ENCODE peak calls at places on chromosomes 16 and 17, in four cellular contexts. One of them, this sample, is unnamed. For H3K27me3, the result is how much of the 10 kb centered on the place peaks cover.

GRCh38 chr16:1777375-1778199 is 4.7 kb upstream of the MRPS34 start:
- DNase-seq in body of pancreas: no peak
- DNase-seq in stomach: no peak
- DNase-seq in testis: no peak
- DNase-seq in this sample: no peak

GRCh38 chr17:30323895-30324319 is 9.9 kb downstream of the TMIGD1 start:
- DNase-seq in body of pancreas: peak
- DNase-seq in stomach: peak
- DNase-seq in testis: peak
- DNase-seq in this sample: no peak

GRCh38 chr17:68910256-68910705 is 44.9 kb downstream of the ABCA8 start:
- DNase-seq in body of pancreas: peak
- DNase-seq in stomach: no peak
- DNase-seq in testis: peak
- DNase-seq in this sample: no peak

GRCh38 chr17:14792751-14793150 is 472.4 kb downstream of the PMP22 start:
- DNase-seq in body of pancreas: peak
- DNase-seq in stomach: no peak
- DNase-seq in testis: no peak
- DNase-seq in this sample: no peak

GRCh38 chr16:75559564-75560372 is 3.7 kb upstream of the TMEM231 start:
- DNase-seq in body of pancreas: no peak
- DNase-seq in stomach: no peak
- DNase-seq in testis: peak
- DNase-seq in this sample: no peak

GRCh38 chr16:16982614-16983013 is 488.1 kb downstream of the XYLT1 start:
- DNase-seq in body of pancreas: no peak
- DNase-seq in stomach: no peak
- DNase-seq in testis: no peak
- DNase-seq in this sample: no peak

GRCh38 chr16:20336955-20337354 is 9.6 kb upstream of the GP2 start:
- DNase-seq in body of pancreas: peak
- DNase-seq in stomach: no peak
- DNase-seq in testis: no peak
- DNase-seq in this sample: no peak

GRCh38 chr17:63203652-63204051 is 237.6 kb downstream of the TANC2 start:
- DNase-seq in body of pancreas: no peak
- DNase-seq in stomach: no peak
- DNase-seq in testis: no peak
- DNase-seq in this sample: no peak

GRCh38 chr16:11354733-11355574 is 9.7 kb downstream of the RMI2 start:
- DNase-seq in body of pancreas: no peak
- DNase-seq in stomach: no peak
- DNase-seq in testis: peak
- DNase-seq in this sample: peak

GRCh38 chr17:79155701-79156100 is 81.1 kb downstream of the ENGASE start:
- DNase-seq in body of pancreas: no peak
- DNase-seq in stomach: no peak
- DNase-seq in testis: no peak
- DNase-seq in this sample: no peak

GRCh38 chr17:1937461-1937860 is 87.7 kb downstream of the RTN4RL1 start:
- DNase-seq in body of pancreas: no peak
- DNase-seq in stomach: no peak
- DNase-seq in testis: no peak
- DNase-seq in this sample: no peak

GRCh38 chr16:19167710-19168172 is 299 bp upstream of the SYT17 start:
- DNase-seq in body of pancreas: peak
- DNase-seq in stomach: peak
- DNase-seq in testis: peak
- DNase-seq in this sample: no peak

GRCh38 chr17:71964559-71964958 is 156.3 kb upstream of the SOX9 start:
- DNase-seq in body of pancreas: no peak
- DNase-seq in stomach: no peak
- DNase-seq in testis: peak
- DNase-seq in this sample: no peak

GRCh38 chr16:73033271-73033998 is 14.5 kb downstream of the ZFHX3 start:
- DNase-seq in body of pancreas: no peak
- DNase-seq in stomach: no peak
- DNase-seq in testis: no peak
- DNase-seq in this sample: no peak

GRCh38 chr17:81733507-81734404 is 21.7 kb downstream of the SLC25A10 start:
- DNase-seq in body of pancreas: peak
- DNase-seq in stomach: peak
- DNase-seq in testis: peak
- DNase-seq in this sample: no peak

GRCh38 chr17:81365601-81366585 is 29.4 kb upstream of the BAHCC1 start:
- DNase-seq in body of pancreas: peak
- DNase-seq in stomach: peak
- DNase-seq in testis: no peak
- DNase-seq in this sample: no peak

GRCh38 chr16:83200005-83200779 is 573.4 kb downstream of the CDH13 start:
- DNase-seq in body of pancreas: peak
- DNase-seq in stomach: no peak
- DNase-seq in testis: peak
- DNase-seq in this sample: no peak

GRCh38 chr16:82735696-82736095 is 108.9 kb downstream of the CDH13 start:
- DNase-seq in body of pancreas: no peak
- DNase-seq in stomach: no peak
- DNase-seq in testis: no peak
- DNase-seq in this sample: no peak

GRCh38 chr17:50026046-50026675 is 29.7 kb upstream of the ITGA3 start:
- DNase-seq in body of pancreas: no peak
- DNase-seq in stomach: no peak
- DNase-seq in testis: no peak
- DNase-seq in this sample: no peak

GRCh38 chr17:59706900-59707181 is 389 bp downstream of the PTRH2 start:
- DNase-seq in body of pancreas: no peak
- DNase-seq in stomach: no peak
- DNase-seq in testis: no peak
- DNase-seq in this sample: no peak

GRCh38 chr16:860891-861290 is 60.4 kb upstream of the GNG13 start:
- DNase-seq in body of pancreas: no peak
- DNase-seq in stomach: no peak
- DNase-seq in testis: no peak
- DNase-seq in this sample: no peak

GRCh38 chr17:13626703-13627102 is 25.0 kb upstream of the HS3ST3A1 start:
- DNase-seq in body of pancreas: no peak
- DNase-seq in stomach: no peak
- DNase-seq in testis: no peak
- DNase-seq in this sample: peak

GRCh38 chr17:60410001-60410400 is 12.3 kb upstream of the CHCT1 start:
- DNase-seq in body of pancreas: no peak
- DNase-seq in stomach: no peak
- DNase-seq in testis: no peak
- DNase-seq in this sample: no peak

GRCh38 chr16:12583237-12583897 is 220.3 kb downstream of the CPPED1 start:
- DNase-seq in body of pancreas: no peak
- DNase-seq in stomach: no peak
- DNase-seq in testis: no peak
- DNase-seq in this sample: no peak

GRCh38 chr17:2912754-2913153 is 116.5 kb downstream of the RAP1GAP2 start:
- DNase-seq in body of pancreas: no peak
- DNase-seq in stomach: no peak
- DNase-seq in testis: no peak
- DNase-seq in this sample: no peak

GRCh38 chr16:64679976-64680375 is 441.9 kb downstream of the CDH11 start:
- DNase-seq in body of pancreas: no peak
- DNase-seq in stomach: no peak
- DNase-seq in testis: no peak
- DNase-seq in this sample: no peak

GRCh38 chr17:19546289-19547065 is 12.8 kb downstream of the SLC47A1 start:
- DNase-seq in body of pancreas: peak
- DNase-seq in stomach: peak
- DNase-seq in testis: peak
- DNase-seq in this sample: no peak

GRCh38 chr16:67302882-67303434 is 23.6 kb downstream of the KCTD19 start:
- DNase-seq in body of pancreas: no peak
- DNase-seq in stomach: no peak
- DNase-seq in testis: no peak
- DNase-seq in this sample: no peak

GRCh38 chr17:72751746-72752145 is 340.7 kb downstream of the SLC39A11 start:
- DNase-seq in body of pancreas: no peak
- DNase-seq in stomach: no peak
- DNase-seq in testis: no peak
- DNase-seq in this sample: no peak

GRCh38 chr17:7216242-7217112 is 3.2 kb downstream of the DLG4 start:
- DNase-seq in body of pancreas: no peak
- DNase-seq in stomach: no peak
- DNase-seq in testis: no peak
- DNase-seq in this sample: no peak

GRCh38 chr16:12845282-12845681 is 41.6 kb upstream of the CPPED1 start:
- DNase-seq in body of pancreas: no peak
- DNase-seq in stomach: no peak
- DNase-seq in testis: no peak
- DNase-seq in this sample: no peak

GRCh38 chr16:17343028-17343427 is 127.7 kb downstream of the XYLT1 start:
- DNase-seq in body of pancreas: no peak
- DNase-seq in stomach: no peak
- DNase-seq in testis: no peak
- DNase-seq in this sample: no peak

GRCh38 chr17:38334480-38335364 is 9.0 kb downstream of the GPR179 start:
- DNase-seq in body of pancreas: no peak
- DNase-seq in stomach: no peak
- DNase-seq in testis: no peak
- DNase-seq in this sample: no peak

GRCh38 chr16:2966043-2966802 is 2.1 kb downstream of the KREMEN2 start:
- DNase-seq in body of pancreas: no peak
- DNase-seq in stomach: no peak
- DNase-seq in testis: no peak
- DNase-seq in this sample: no peak

GRCh38 chr16:2963074-2963610 is 933 bp upstream of the KREMEN2 start:
- DNase-seq in body of pancreas: peak
- DNase-seq in stomach: no peak
- DNase-seq in testis: no peak
- DNase-seq in this sample: no peak

GRCh38 chr16:2962334-2963073 is 1.6 kb upstream of the KREMEN2 start:
- DNase-seq in body of pancreas: peak
- DNase-seq in stomach: no peak
- DNase-seq in testis: no peak
- DNase-seq in this sample: no peak

GRCh38 chr16:2963611-2964415 is at the start of gene KREMEN2:
- DNase-seq in body of pancreas: peak
- DNase-seq in stomach: no peak
- DNase-seq in testis: no peak
- DNase-seq in this sample: no peak

GRCh38 chr16:2964416-2965223 is 545 bp downstream of the KREMEN2 start:
- DNase-seq in body of pancreas: peak
- DNase-seq in stomach: peak
- DNase-seq in testis: peak
- DNase-seq in this sample: no peak
- H3K4me3 ChIP-seq in body of pancreas: no peak
- H3K4me3 ChIP-seq in stomach: peak
- H3K4me3 ChIP-seq in testis: peak
- H3K4me3 ChIP-seq in this sample: peak

GRCh38 chr17:48051706-48052486 is 3.7 kb downstream of the NFE2L1 start:
- DNase-seq in body of pancreas: peak
- DNase-seq in stomach: peak
- DNase-seq in testis: peak
- DNase-seq in this sample: no peak

GRCh38 chr17:48055531-48056245 is 7.5 kb downstream of the NFE2L1 start:
- DNase-seq in body of pancreas: no peak
- DNase-seq in stomach: no peak
- DNase-seq in testis: no peak
- DNase-seq in this sample: peak

GRCh38 chr17:48052956-48053757 is 5.0 kb downstream of the NFE2L1 start:
- DNase-seq in body of pancreas: peak
- DNase-seq in stomach: peak
- DNase-seq in testis: peak
- DNase-seq in this sample: no peak

GRCh38 chr17:48054238-48055185 is 6.4 kb downstream of the NFE2L1 start:
- DNase-seq in body of pancreas: peak
- DNase-seq in stomach: peak
- DNase-seq in testis: peak
- DNase-seq in this sample: no peak

DNA sequence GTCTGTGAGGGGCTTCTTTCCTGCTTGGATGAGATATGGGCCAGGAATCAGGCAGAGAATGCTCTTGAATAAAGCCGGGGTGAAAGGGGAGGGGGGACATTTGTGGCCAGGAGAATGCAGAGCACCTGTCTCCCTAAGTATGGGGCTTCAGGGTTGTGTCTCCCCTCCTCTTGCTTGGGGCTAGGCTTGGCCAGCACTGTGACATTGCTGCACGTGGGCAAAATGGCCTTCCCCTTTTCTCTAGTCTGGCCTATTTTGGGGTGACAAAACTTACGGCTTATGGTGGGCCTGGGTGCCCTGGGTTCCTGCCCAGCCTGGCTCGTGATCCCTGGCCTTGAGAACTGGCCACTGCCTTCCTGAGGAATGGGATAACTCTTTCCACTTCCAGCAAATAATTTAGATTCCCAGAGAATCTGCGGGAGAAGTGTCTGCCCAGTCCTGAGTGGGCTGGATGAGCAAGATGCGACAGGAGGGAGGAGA is 5.6 kb downstream of the NFE2L1 start:
- DNase-seq in body of pancreas: no peak
- DNase-seq in stomach: no peak
- DNase-seq in testis: no peak
- DNase-seq in this sample: no peak
- H3K27ac ChIP-seq in body of pancreas: no peak
- H3K27ac ChIP-seq in stomach: peak
- H3K27ac ChIP-seq in testis: peak
- H3K27ac ChIP-seq in this sample: no peak

GRCh38 chr17:41734949-41735313 is 488 bp upstream of the HAP1 start:
- DNase-seq in body of pancreas: peak
- DNase-seq in stomach: no peak
- DNase-seq in testis: no peak
- DNase-seq in this sample: no peak
- H3K27me3 ChIP-seq in body of pancreas: under half
- H3K27me3 ChIP-seq in stomach: under half
- H3K27me3 ChIP-seq in testis: under half
- H3K27me3 ChIP-seq in this sample: half or more

DNA sequence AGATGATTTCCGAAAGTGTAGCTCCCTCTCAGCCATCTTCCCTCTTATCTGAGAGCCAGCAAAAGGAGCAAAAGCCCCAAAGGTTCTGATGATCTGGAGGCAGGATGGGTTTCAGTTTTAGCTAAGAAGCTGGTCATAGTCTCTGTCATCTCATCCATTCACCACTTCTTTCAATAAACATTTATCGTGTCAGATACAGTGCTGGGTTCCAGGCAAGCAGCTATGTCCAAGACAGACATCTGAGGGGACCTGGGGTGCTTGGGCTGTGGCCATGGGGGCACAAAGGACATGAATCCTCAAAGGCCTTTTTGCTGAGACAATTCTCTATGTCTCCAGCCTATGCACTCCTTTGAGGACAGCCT is 1.0 kb upstream of the ETV4 start:
- DNase-seq in body of pancreas: no peak
- DNase-seq in stomach: no peak
- DNase-seq in testis: no peak
- DNase-seq in this sample: no peak
- H3K4me3 ChIP-seq in body of pancreas: no peak
- H3K4me3 ChIP-seq in stomach: no peak
- H3K4me3 ChIP-seq in testis: no peak
- H3K4me3 ChIP-seq in this sample: no peak

GRCh38 chr17:17724307-17724921 is 43.2 kb downstream of the RAI1 start:
- DNase-seq in body of pancreas: no peak
- DNase-seq in stomach: no peak
- DNase-seq in testis: no peak
- DNase-seq in this sample: no peak
- H3K27ac ChIP-seq in body of pancreas: peak
- H3K27ac ChIP-seq in stomach: peak
- H3K27ac ChIP-seq in testis: no peak
- H3K27ac ChIP-seq in this sample: no peak

This sample was measured in AG04450.